ENCODE peak calls at places on chromosomes 5 and 9, in four cellular contexts. M, S, L and P are unnamed samples.

GRCh38 chr9:5437254-5438216 is at the start of gene PLGRKT:
- DNase-seq in M (peak; percentile 94), S (peak; percentile 80), L (peak; percentile 90), P (peak; percentile 64)

GRCh38 chr9:122144006-122144405 is 15.6 kb downstream of the NDUFA8 start:
- DNase-seq in M (no peak), S (no peak), L (no peak), P (no peak)

GRCh38 chr9:37342895-37343294 is 79.6 kb upstream of the GRHPR start:
- DNase-seq in M (no peak), S (no peak), L (no peak), P (no peak)

GRCh38 chr9:21813575-21814473 is 11.4 kb downstream of the MTAP start:
- DNase-seq in M (peak; percentile 78), S (peak; percentile 52), L (peak; percentile 59), P (peak; percentile 86)

GRCh38 chr5:118882666-118883065 is 105.7 kb downstream of the DTWD2 start:
- DNase-seq in M (peak; percentile 15), S (no peak), L (no peak), P (no peak)

GRCh38 chr9:115775669-115776068 is 377.9 kb upstream of the PAPPA start:
- DNase-seq in M (peak; percentile 18), S (no peak), L (no peak), P (no peak)

GRCh38 chr5:119808474-119808873 is 179.1 kb downstream of the FAM170A start:
- DNase-seq in M (no peak), S (no peak), L (no peak), P (no peak)

GRCh38 chr9:79946718-79947117 is 375.0 kb downstream of the TLE4 start:
- DNase-seq in M (no peak), S (no peak), L (no peak), P (peak; percentile 33)

GRCh38 chr5:39080597-39081204 is 6.5 kb upstream of the RICTOR start:
- DNase-seq in M (peak; percentile 63), S (no peak), L (peak; percentile 27), P (no peak)

GRCh38 chr5:91288117-91288516 is 95.0 kb downstream of the ARRDC3 start:
- DNase-seq in M (no peak), S (peak; percentile 33), L (no peak), P (peak; percentile 68)

GRCh38 chr9:31535659-31536058 is 848.8 kb upstream of the ACO1 start:
- DNase-seq in M (no peak), S (no peak), L (no peak), P (no peak)

GRCh38 chr9:35755071-35755470 is 995 bp upstream of the MSMP start:
- DNase-seq in M (no peak), S (no peak), L (no peak), P (no peak)

GRCh38 chr5:132776077-132776931 is 735 bp downstream of the SEPTIN8 start:
- DNase-seq in M (peak; percentile 62), S (no peak), L (no peak), P (no peak)

GRCh38 chr5:58477760-58478159 is 13.5 kb upstream of the GAPT start:
- DNase-seq in M (peak; percentile 6), S (no peak), L (no peak), P (no peak)

GRCh38 chr5:149001154-149001553 is 61.7 kb downstream of the SH3TC2 start:
- DNase-seq in M (no peak), S (no peak), L (no peak), P (no peak)

GRCh38 chr5:126994485-126994884 is 35.9 kb downstream of the MARCHF3 start:
- DNase-seq in M (no peak), S (no peak), L (no peak), P (no peak)

GRCh38 chr9:88880194-88880593 is 111.1 kb upstream of the S1PR3 start:
- DNase-seq in M (no peak), S (no peak), L (no peak), P (no peak)

GRCh38 chr9:130962418-130963316 is 23.6 kb upstream of the FIBCD1 start:
- DNase-seq in M (no peak), S (peak; percentile 65), L (no peak), P (peak; percentile 87)

GRCh38 chr5:75603421-75603820 is 7.8 kb upstream of the ANKDD1B start:
- DNase-seq in M (no peak), S (no peak), L (no peak), P (no peak)

GRCh38 chr9:107484117-107484723 is 5.3 kb downstream of the KLF4 start:
- DNase-seq in M (peak; percentile 79), S (peak; percentile 65), L (no peak), P (peak; percentile 76)

GRCh38 chr9:113488490-113488889 is 25.0 kb downstream of the RGS3 start:
- DNase-seq in M (no peak), S (no peak), L (no peak), P (no peak)

GRCh38 chr9:16681659-16681990 is 188.8 kb downstream of the BNC2 start:
- DNase-seq in M (no peak), S (no peak), L (no peak), P (no peak)

GRCh38 chr9:119284118-119284517 is 85.1 kb downstream of the BRINP1 start:
- DNase-seq in M (peak; percentile 66), S (no peak), L (no peak), P (peak; percentile 16)

GRCh38 chr5:18772475-18772874 is 1138.2 kb downstream of the TAF11L14 start:
- DNase-seq in M (peak; percentile 10), S (no peak), L (no peak), P (peak; percentile 3)

DNA sequence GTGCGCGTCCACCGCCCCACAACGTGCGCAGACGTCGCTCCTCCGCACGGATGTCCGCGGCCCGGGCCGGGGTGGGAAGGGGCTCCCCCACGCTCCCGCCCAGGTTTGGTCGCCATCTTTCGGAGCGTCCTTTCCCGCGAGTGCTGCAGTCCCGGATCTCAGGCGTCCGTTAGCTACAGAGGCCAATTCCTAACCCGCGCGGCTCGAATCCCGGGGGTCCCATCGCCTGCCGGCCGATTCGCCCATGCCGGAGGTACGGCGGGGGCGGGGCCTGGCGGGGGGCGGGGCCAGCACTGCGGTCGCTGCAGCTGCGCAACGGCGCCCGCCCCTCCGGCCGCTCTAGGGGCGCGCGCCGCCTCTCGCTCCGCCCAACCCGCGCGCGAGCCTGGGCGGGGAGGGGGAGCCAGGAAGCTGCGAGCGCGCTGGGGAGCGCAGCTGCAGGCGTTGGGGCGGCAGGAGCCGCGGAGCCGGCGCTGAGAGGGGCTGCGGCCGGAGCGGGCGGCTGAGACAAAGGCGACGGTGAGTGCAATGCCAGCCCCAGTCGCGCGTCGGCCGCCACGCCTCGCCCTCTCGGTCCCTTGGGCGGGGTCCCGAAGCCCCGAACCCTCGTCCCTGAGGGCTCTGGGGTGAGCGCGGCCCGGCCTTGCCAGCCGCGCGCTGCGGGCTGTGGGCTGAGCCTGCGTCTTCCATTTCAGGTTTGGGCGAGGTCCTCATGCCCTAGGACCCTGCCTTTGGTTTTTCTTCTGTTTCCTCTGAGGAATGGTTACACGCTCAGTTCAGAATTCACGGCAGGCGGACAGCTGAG is at the start of gene CDC42SE2:
- DNase-seq in M (peak; percentile 98), S (peak; percentile 29), L (peak; percentile 82), P (peak; percentile 44)
- TF ChIP-seq CTCF in M (peak; percentile 7), S (no peak), L (no peak), P (no peak)

DNA sequence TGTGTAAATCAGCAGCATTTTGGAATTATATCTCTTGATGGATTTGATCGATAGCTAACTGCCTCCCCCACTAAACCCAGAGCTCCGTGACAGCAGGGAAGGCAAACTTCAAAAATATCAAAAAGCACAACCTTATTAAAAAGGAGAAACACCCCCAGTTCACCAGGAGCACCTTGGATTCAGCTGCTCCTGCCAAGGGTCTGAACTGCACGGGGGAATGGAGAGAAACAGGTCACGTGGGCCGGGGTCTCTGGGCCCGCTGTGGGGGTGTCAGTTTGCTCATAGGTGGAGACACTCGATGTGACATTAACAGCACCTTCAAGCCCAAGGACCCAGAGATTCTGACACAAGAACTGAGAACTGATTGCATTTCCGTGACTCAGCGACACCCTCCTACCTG is 1.1 kb upstream of the SLC34A1 start:
- DNase-seq in M (no peak), S (no peak), L (no peak), P (no peak)
- H3K4me3 ChIP-seq in M (no peak overlapping the region), S (no peak overlapping the region), L (no peak overlapping the region), P (no peak overlapping the region)

DNA sequence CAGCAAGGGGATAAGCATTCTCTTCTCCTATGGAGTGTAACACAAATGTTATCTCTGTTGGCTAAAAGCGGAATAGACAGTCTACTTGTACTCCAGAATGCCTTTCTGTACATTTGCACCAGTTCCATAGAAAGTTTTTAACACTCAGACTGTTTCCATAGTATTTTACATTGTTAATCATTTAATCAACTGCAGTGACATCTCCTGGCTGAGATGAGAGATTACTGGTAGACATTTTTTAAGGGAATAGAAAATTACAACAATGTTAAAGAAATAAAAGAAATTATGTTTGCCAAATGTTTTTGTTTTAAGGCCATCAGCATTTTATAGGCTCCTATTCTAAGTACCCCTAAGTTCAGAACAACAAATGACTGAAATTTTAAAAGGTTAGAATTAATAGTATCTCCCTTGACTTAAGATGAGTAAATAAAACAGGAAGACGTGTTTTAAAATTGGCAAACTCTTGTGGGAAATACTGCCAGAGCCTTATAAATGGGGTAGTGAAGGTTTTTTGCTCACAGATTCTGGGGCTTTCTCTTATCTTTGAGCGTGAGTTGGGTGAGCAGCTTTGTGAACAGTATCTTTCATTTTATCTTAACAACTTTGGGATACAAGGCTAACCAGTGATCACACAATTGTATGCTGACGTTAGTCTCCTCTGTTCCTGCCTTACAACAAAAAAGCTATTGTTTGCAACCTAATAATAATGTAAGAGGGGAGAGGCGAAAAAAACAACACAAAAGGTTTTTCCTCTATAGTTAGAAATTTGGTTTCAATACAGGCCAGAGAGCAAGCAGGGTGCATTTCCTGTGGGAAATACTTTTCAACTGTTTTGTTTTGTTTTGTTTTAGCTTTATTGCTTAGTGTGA is 294.4 kb downstream of the FBXL7 start:
- DNase-seq in M (no peak), S (no peak), L (no peak), P (no peak)
- TF ChIP-seq CTCF in M (peak; percentile 24), S (peak; percentile 6), L (no peak), P (no peak)

DNA sequence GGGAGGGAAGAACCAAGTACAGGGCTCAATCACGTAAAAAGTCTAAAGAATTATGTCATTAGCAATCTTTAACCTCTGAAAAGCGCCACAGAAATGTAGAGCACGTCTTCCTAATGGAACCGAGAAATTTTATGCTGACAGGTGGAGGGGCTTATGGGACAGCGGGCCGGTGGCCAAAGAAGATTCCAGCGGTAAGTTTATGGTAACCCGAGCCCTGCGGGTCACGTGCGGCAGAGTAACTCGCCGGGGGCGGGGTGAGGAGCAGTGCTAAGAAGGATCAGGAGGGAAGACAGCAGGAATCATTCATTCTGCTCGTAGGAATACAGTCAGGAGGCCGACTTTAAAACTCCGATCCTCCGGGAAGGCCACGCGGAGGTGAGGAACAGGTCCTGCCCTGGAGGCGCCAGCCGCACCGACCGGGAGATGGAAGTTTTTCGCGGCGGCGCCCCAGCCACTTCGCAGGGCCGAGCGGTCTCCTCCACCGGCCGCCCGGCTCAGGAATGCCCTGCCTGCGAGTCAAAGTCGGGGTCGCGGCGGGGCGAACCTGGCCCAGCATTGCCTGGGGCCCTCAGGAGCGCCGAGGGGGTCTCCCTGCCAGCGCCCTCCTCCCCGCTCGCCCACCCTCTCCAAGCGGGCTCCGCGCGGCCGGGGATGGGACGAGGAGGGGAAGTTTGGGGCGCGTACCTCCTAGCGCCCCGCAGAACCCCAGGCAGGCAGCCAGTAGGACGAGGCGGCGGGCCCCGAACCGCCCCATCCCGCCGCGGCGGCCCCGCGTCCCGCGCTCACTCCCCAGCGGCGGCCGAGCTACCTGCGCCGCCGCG is 101.8 kb downstream of the ESM1 start:
- DNase-seq in M (peak; percentile 74), S (no peak), L (no peak), P (no peak)
- H3K4me3 ChIP-seq in M (peak overlapping the region; percentile 66), S (peak overlapping the region; percentile 47), L (peak overlapping the region; percentile 29), P (peak overlapping the region; percentile 52)